ENCODE peak calls at places on chromosomes 13 and 19, in six cellular contexts. F is aorta; I is activated CD4-positive, alpha-beta memory T cell treated with anti-CD3 and anti-CD28 coated beads, Interleukin-2, amount 10 ng/mL, durations not matched to agents 7 days and 5 days; J is CD4-positive, CD25-positive, alpha-beta regulatory T cell; U is GM12891; H is naive thymus-derived CD8-positive, alpha-beta T cell. M is an unnamed sample.

GRCh38 chr19:14375055-14375581 is 6.1 kb upstream of the ADGRE5 start:
- DNase-seq in F (no peak), I (peak; percentile 86), H (peak; percentile 89), J (peak; percentile 97), U (no peak), M (no peak)

GRCh38 chr19:2609389-2610116 is 92.9 kb downstream of the GNG7 start:
- DNase-seq in H (no peak), U (no peak), F (peak; percentile 54), J (no peak), I (no peak), M (no peak)

GRCh38 chr13:64633948-64634347 is 2596.2 kb downstream of the PCDH9 start:
- DNase-seq in J (no peak), F (no peak), U (no peak), I (no peak), H (no peak), M (no peak)

GRCh38 chr13:59745395-59745788 is 418.3 kb downstream of the DIAPH3 start:
- DNase-seq in U (no peak), J (no peak), H (no peak), F (no peak), I (no peak), M (no peak)

GRCh38 chr13:97367016-97367415 is 67.0 kb upstream of the RAP2A start:
- DNase-seq in F (no peak), H (no peak), J (no peak), I (no peak), U (no peak), M (no peak)

GRCh38 chr19:19817357-19817756 is 4.2 kb downstream of the ZNF506 start:
- DNase-seq in I (peak; percentile 20), J (no peak), H (peak; percentile 76), F (no peak), U (no peak), M (no peak)

GRCh38 chr13:112733112-112733511 is 43.3 kb downstream of the ATP11A start:
- DNase-seq in F (no peak), J (no peak), U (no peak), I (no peak), H (no peak), M (no peak)

GRCh38 chr13:112444001-112444311 is 67.8 kb downstream of the SPACA7 start:
- DNase-seq in I (peak; percentile 62), U (peak; percentile 85), H (no peak), J (peak; percentile 44), F (peak; percentile 85), M (peak; percentile 31)

GRCh38 chr13:35179494-35179893 is 237.4 kb downstream of the NBEA start:
- DNase-seq in F (no peak), U (no peak), I (no peak), J (no peak), H (no peak), M (no peak)

GRCh38 chr19:40692212-40692551 is 1.7 kb upstream of the NUMBL start:
- DNase-seq in U (no peak), I (no peak), F (no peak), H (no peak), J (no peak), M (no peak)

GRCh38 chr19:9075064-9075964 is 11.5 kb upstream of the OR1M1 start:
- DNase-seq in U (no peak), I (no peak), H (no peak), F (peak; percentile 88), J (no peak), M (no peak)

GRCh38 chr19:38522915-38523314 is 89.4 kb downstream of the RYR1 start:
- DNase-seq in J (no peak), F (no peak), U (no peak), H (no peak), I (no peak), M (no peak)

GRCh38 chr13:39016789-39017188 is 21.1 kb downstream of the PROSER1 start:
- DNase-seq in F (no peak), U (peak; percentile 18), H (no peak), J (peak; percentile 57), I (peak; percentile 34), M (peak; percentile 39)

GRCh38 chr13:27053902-27054595 is 117.6 kb downstream of the USP12 start:
- DNase-seq in I (no peak), F (no peak), H (no peak), J (no peak), U (no peak), M (no peak)